ENCODE peak calls at places on chromosome 19, in seven cellular contexts. B is testis, F is fibroblast of pulmonary artery, Q is heart left ventricle, Y is fibroblast of lung, V is fibroblast of the aortic adventitia, H is ascending aorta. O is an unnamed sample.

GRCh38 chr19:55076321-55076720 is 652 bp downstream of the EPS8L1 start:
- DNase-seq in B (no peak), F (no peak), Q (no peak), Y (no peak), V (no peak), H (no peak), O (no peak)

GRCh38 chr19:15379996-15380647 is 535 bp upstream of the AKAP8 start:
- DNase-seq in B (peak), F (peak), Q (no peak), Y (peak), V (peak), H (no peak), O (no peak)

GRCh38 chr19:57280913-57281425 is 684 bp downstream of the ZNF460 start:
- DNase-seq in B (no peak), F (no peak), Q (no peak), Y (peak), V (peak), H (no peak), O (no peak)

GRCh38 chr19:52734340-52734892 is 428 bp downstream of the ZNF611 start:
- DNase-seq in B (peak), F (peak), Q (peak), Y (no peak), V (peak), H (no peak), O (no peak)

GRCh38 chr19:11735375-11735774 is 3.4 kb downstream of the ZNF823 start:
- DNase-seq in B (no peak), F (no peak), Q (no peak), Y (no peak), V (no peak), H (no peak), O (no peak)

GRCh38 chr19:7925171-7925837 is 631 bp downstream of the CTXN1 start:
- DNase-seq in B (peak), F (peak), Q (no peak), Y (peak), V (peak), H (no peak), O (no peak)

GRCh38 chr19:10010247-10010691 is at the start of gene COL5A3:
- DNase-seq in B (peak), F (peak), Q (peak), Y (peak), V (peak), H (no peak), O (no peak)

GRCh38 chr19:33520048-33520643 is 1.4 kb downstream of the PEPD start:
- DNase-seq in B (no peak), F (no peak), Q (no peak), Y (no peak), V (no peak), H (no peak), O (no peak)

GRCh38 chr19:15324791-15325519 is 7.4 kb downstream of the BRD4 start:
- DNase-seq in B (peak), F (no peak), Q (no peak), Y (no peak), V (no peak), H (no peak), O (no peak)

GRCh38 chr19:34994643-34995471 is 5.3 kb upstream of the GRAMD1A start:
- DNase-seq in B (peak), F (no peak), Q (no peak), Y (no peak), V (peak), H (no peak), O (no peak)

GRCh38 chr19:30084390-30084819 is 142.4 kb downstream of the URI1 start:
- DNase-seq in B (peak), F (no peak), Q (peak), Y (no peak), V (no peak), H (no peak), O (no peak)

GRCh38 chr19:16351133-16351809 is 26.6 kb downstream of the KLF2 start:
- DNase-seq in B (no peak), F (peak), Q (peak), Y (no peak), V (peak), H (no peak), O (no peak)

GRCh38 chr19:39937094-39937493 is 2.7 kb upstream of the FCGBP start:
- DNase-seq in B (no peak), F (no peak), Q (no peak), Y (no peak), V (no peak), H (no peak), O (no peak)

DNA sequence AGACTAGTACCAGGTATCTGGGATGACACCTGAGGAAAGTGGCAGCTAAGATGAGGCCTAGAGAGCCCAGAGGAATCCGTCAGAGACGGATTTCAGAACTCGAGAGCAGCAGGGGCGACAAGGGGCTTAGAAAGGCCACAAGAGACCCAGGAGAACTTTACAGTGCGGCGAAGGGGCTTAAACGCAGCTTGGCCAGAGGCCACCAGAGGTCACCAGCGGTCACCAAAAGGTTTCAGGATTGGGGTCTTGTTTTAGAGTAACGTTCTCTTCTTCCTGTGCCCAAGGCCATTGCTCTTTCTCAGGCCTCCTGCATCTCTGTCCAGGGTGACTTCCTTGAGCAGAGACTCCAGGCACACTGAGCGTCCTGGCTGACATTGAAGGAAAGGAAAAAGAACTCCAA is 2.2 kb downstream of the ZSCAN22 start:
- DNase-seq in B (no peak), F (no peak), Q (no peak), Y (no peak), V (no peak), H (no peak), O (no peak)
- TF ChIP-seq CTCF in B (no peak), F (no peak), Q (no peak), Y (no peak), V (no peak), H (no peak), O (no peak)

GRCh38 chr19:21022996-21023395 is 2.5 kb downstream of the ZNF430 start:
- DNase-seq in B (no peak), F (peak), Q (no peak), Y (peak), V (peak), H (no peak), O (peak)
- H3K4me3 ChIP-seq in B (no peak), F (no peak), Q (no peak), Y (peak), V (no peak), H (no peak), O (no peak)

GRCh38 chr19:56087647-56088346 is 33.3 kb downstream of the ZNF787 start:
- DNase-seq in B (no peak), F (no peak), Q (no peak), Y (no peak), V (no peak), H (no peak), O (no peak)
- TF ChIP-seq CTCF in B (no peak), F (no peak), Q (no peak), Y (no peak), V (no peak), H (no peak), O (no peak)

GRCh38 chr19:41226874-41227390 is 7.9 kb downstream of the AXL start:
- DNase-seq in B (no peak), F (no peak), Q (peak), Y (no peak), V (no peak), H (no peak), O (no peak)
- H3K4me3 ChIP-seq in B (peak), F (peak), Q (peak), Y (peak), V (peak), H (peak), O (peak)

DNA sequence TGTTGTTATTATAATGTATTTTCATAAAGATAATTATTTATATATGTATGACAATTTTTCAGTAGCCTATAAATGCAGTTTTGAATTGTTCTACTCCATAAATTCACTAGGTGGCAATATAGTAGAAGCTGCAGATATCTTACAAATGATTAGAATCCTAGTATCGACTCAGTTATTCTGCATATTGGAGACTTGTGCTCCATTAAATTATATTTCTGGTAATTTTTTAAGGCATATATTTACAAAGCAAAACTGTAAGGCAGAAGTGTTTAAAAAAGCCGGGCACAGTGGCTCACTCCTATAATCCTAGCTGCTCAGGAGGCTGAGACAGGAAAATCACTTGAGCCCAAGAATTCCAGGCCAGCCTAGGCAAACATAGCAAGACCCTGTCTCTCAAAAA is 58.7 kb downstream of the DPY19L3 start:
- DNase-seq in B (no peak), F (peak), Q (no peak), Y (peak), V (peak), H (no peak), O (no peak)
- TF ChIP-seq CTCF in B (no peak), F (peak), Q (no peak), Y (no peak), V (peak), H (no peak), O (peak)

GRCh38 chr19:23512151-23512925 is 117.1 kb upstream of the ZNF91 start:
- DNase-seq in B (peak), F (no peak), Q (no peak), Y (no peak), V (no peak), H (no peak), O (no peak)
- H3K4me3 ChIP-seq in B (peak), F (no peak), Q (no peak), Y (no peak), V (no peak), H (no peak), O (no peak)

GRCh38 chr19:43224855-43225253 is 19.4 kb upstream of the PSG4 start:
- DNase-seq in B (no peak), F (no peak), Q (no peak), Y (no peak), V (no peak), H (no peak), O (no peak)

GRCh38 chr19:43229315-43229714 is 23.9 kb upstream of the PSG4 start:
- DNase-seq in B (no peak), F (peak), Q (no peak), Y (no peak), V (peak), H (no peak), O (no peak)
- TF ChIP-seq CTCF in B (no peak), F (no peak), Q (no peak), Y (no peak), V (peak), H (no peak), O (peak)